ENCODE peak calls at places on chromosomes 7 and 10, in four cellular contexts. W is cardiac fibroblast, S is RWPE1, C is frontal cortex. D is an unnamed sample.

GRCh38 chr7:107501593-107501992 is 31.7 kb downstream of the GPR22 start:
- DNase-seq in W (peak; percentile 67), S (peak; percentile 8), C (no peak), D (peak; percentile 33)

GRCh38 chr7:146002431-146003078 is 114.0 kb upstream of the CNTNAP2 start:
- DNase-seq in W (peak; percentile 48), S (no peak), C (no peak), D (no peak)

GRCh38 chr7:43905209-43905946 is 1.0 kb downstream of the URGCP start:
- DNase-seq in W (peak; percentile 19), S (peak; percentile 76), C (no peak), D (no peak)

GRCh38 chr10:101046332-101047238 is 15.2 kb upstream of the KAZALD1 start:
- DNase-seq in W (no peak), S (no peak), C (no peak), D (no peak)

GRCh38 chr7:131633342-131633843 is 77.0 kb upstream of the PODXL start:
- DNase-seq in W (peak; percentile 84), S (no peak), C (no peak), D (no peak)

GRCh38 chr7:4136036-4136435 is 546.1 kb upstream of the FOXK1 start:
- DNase-seq in W (no peak), S (no peak), C (no peak), D (no peak)

GRCh38 chr10:59622320-59622901 is 87.2 kb downstream of the SLC16A9 start:
- DNase-seq in W (peak; percentile 80), S (peak; percentile 30), C (peak; percentile 4), D (peak; percentile 20)

GRCh38 chr7:33807779-33808482 is 97.4 kb upstream of the BMPER start:
- DNase-seq in W (peak; percentile 94), S (peak; percentile 85), C (no peak), D (peak; percentile 67)

GRCh38 chr10:50393784-50394183 is 142.5 kb upstream of the ASAH2 start:
- DNase-seq in W (peak; percentile 68), S (peak; percentile 44), C (no peak), D (no peak)

GRCh38 chr10:132735341-132735775 is 50.6 kb downstream of the NKX6-2 start:
- DNase-seq in W (no peak), S (no peak), C (no peak), D (no peak)

GRCh38 chr10:58065529-58065815 is 202.2 kb downstream of the IPMK start:
- DNase-seq in W (no peak), S (no peak), C (no peak), D (no peak)

GRCh38 chr7:34463830-34464229 is 194.2 kb upstream of the NPSR1 start:
- DNase-seq in W (peak; percentile 64), S (peak; percentile 90), C (no peak), D (no peak)

GRCh38 chr10:11483189-11484148 is 128.0 kb downstream of the USP6NL start:
- DNase-seq in W (no peak), S (no peak), C (no peak), D (no peak)

GRCh38 chr10:114708717-114709352 is 50.8 kb upstream of the ABLIM1 start:
- DNase-seq in W (peak; percentile 85), S (peak; percentile 76), C (no peak), D (peak; percentile 58)

GRCh38 chr10:91590142-91590903 is 42.5 kb downstream of the PPP1R3C start:
- DNase-seq in W (peak; percentile 89), S (peak; percentile 55), C (no peak), D (no peak)

GRCh38 chr7:108136191-108136581 is 6.0 kb upstream of the LAMB4 start:
- DNase-seq in W (no peak), S (no peak), C (no peak), D (no peak)

GRCh38 chr10:8778713-8779112 is 724.2 kb downstream of the GATA3 start:
- DNase-seq in W (no peak), S (no peak), C (no peak), D (no peak)

GRCh38 chr7:127838816-127839415 is 186.9 kb downstream of the SND1 start:
- DNase-seq in W (peak; percentile 58), S (no peak), C (no peak), D (no peak)

GRCh38 chr10:127196227-127196954 is at the start of gene INSYN2A:
- DNase-seq in W (peak; percentile 58), S (peak; percentile 41), C (peak; percentile 69), D (no peak)

GRCh38 chr7:91194841-91195240 is 69.4 kb upstream of the FZD1 start:
- DNase-seq in W (no peak), S (no peak), C (no peak), D (no peak)

GRCh38 chr7:127474457-127474856 is 81.9 kb upstream of the ZNF800 start:
- DNase-seq in W (no peak), S (no peak), C (no peak), D (peak; percentile 2)

GRCh38 chr7:33748793-33749192 is 156.5 kb upstream of the BMPER start:
- DNase-seq in W (peak; percentile 33), S (no peak), C (no peak), D (no peak)

GRCh38 chr7:106041140-106041717 is 70.9 kb downstream of the SYPL1 start:
- DNase-seq in W (peak; percentile 49), S (peak; percentile 59), C (no peak), D (no peak)

GRCh38 chr10:3651969-3652653 is 132.9 kb downstream of the KLF6 start:
- DNase-seq in W (no peak), S (no peak), C (no peak), D (no peak)

GRCh38 chr10:100481462-100482081 is 18.8 kb downstream of the WNT8B start:
- DNase-seq in W (peak; percentile 89), S (peak; percentile 97), C (peak; percentile 76), D (peak; percentile 70)

GRCh38 chr7:140327261-140327661 is 71.1 kb downstream of the SLC37A3 start:
- DNase-seq in W (no peak), S (no peak), C (no peak), D (no peak)

GRCh38 chr7:86814980-86815379 is 171.3 kb downstream of the GRM3 start:
- DNase-seq in W (peak; percentile 6), S (peak; percentile 11), C (no peak), D (no peak)

GRCh38 chr10:127193125-127193524 is 3.3 kb downstream of the INSYN2A start:
- DNase-seq in W (peak; percentile 25), S (no peak), C (no peak), D (no peak)

GRCh38 chr7:75772081-75773077 is at the start of gene CCL26:
- DNase-seq in W (peak; percentile 73), S (peak; percentile 12), C (no peak), D (peak; percentile 72)

GRCh38 chr10:74814792-74815191 is 11.6 kb upstream of the KAT6B start:
- DNase-seq in W (no peak), S (no peak), C (no peak), D (no peak)